ENCODE peak calls at places on chromosomes 11 and 22, in four cellular contexts. G is CD4-positive, alpha-beta T cell; U is gastrocnemius medialis; D is lung. B is an unnamed sample.

GRCh38 chr11:113249786-113250185 is 64.6 kb upstream of the TTC12 start:
- ATAC-seq in U (no peak), D (no peak), G (no peak), B (no peak)

GRCh38 chr22:50726643-50727340 is 11.2 kb upstream of the ACR start:
- ATAC-seq in D (no peak), U (no peak), G (no peak), B (no peak)

GRCh38 chr11:16792426-16792825 is 54.0 kb downstream of the C11orf58 start:
- ATAC-seq in D (no peak), U (no peak), G (no peak), B (no peak)

GRCh38 chr22:39287076-39287743 is 32.2 kb downstream of the RPL3 start:
- ATAC-seq in G (peak), D (no peak), U (no peak), B (peak)

GRCh38 chr11:105298630-105299029 is 159.1 kb upstream of the CARD18 start:
- ATAC-seq in U (no peak), D (no peak), G (no peak), B (no peak)

GRCh38 chr22:19148417-19149046 is 1.6 kb downstream of the GSC2 start:
- ATAC-seq in D (no peak), U (no peak), G (no peak), B (no peak)

GRCh38 chr11:824292-824880 is 3.3 kb upstream of the CRACR2B start:
- ATAC-seq in D (no peak), U (no peak), G (no peak), B (no peak)

GRCh38 chr11:9825895-9826294 is 162.0 kb downstream of the SWAP70 start:
- ATAC-seq in D (no peak), U (no peak), G (no peak), B (no peak)

GRCh38 chr11:64930346-64930745 is 5.3 kb downstream of the GPHA2 start:
- ATAC-seq in U (no peak), D (no peak), G (no peak), B (no peak)

GRCh38 chr11:109237636-109238035 is 184.4 kb upstream of the C11orf87 start:
- ATAC-seq in U (no peak), G (no peak), D (no peak), B (no peak)

GRCh38 chr11:3203221-3204043 is 15.2 kb downstream of the MRGPRG start:
- ATAC-seq in D (no peak), U (no peak), G (no peak), B (peak)

GRCh38 chr22:37544955-37545702 is 15.2 kb upstream of the CDC42EP1 start:
- ATAC-seq in D (peak), G (peak), U (peak), B (peak)

GRCh38 chr11:11519184-11519583 is 102.6 kb downstream of the GALNT18 start:
- ATAC-seq in G (no peak), U (no peak), D (no peak), B (no peak)

GRCh38 chr11:122850076-122850631 is 11.9 kb downstream of the CRTAM start:
- ATAC-seq in G (no peak), U (no peak), D (no peak), B (no peak)

GRCh38 chr11:9906043-9906791 is 242.3 kb downstream of the SWAP70 start:
- ATAC-seq in D (no peak), G (no peak), U (peak), B (peak)

GRCh38 chr22:26846645-26847044 is 189.3 kb downstream of the MIAT start:
- ATAC-seq in D (no peak), G (no peak), U (no peak), B (no peak)

GRCh38 chr11:86793307-86793706 is 7.0 kb upstream of the PRSS23 start:
- ATAC-seq in U (no peak), G (no peak), D (no peak), B (no peak)

GRCh38 chr22:40583058-40583741 is 53.3 kb downstream of the MRTFA start:
- ATAC-seq in G (no peak), U (no peak), D (no peak), B (no peak)

GRCh38 chr11:14232652-14233051 is 126.3 kb downstream of the RRAS2 start:
- ATAC-seq in D (no peak), G (no peak), U (no peak), B (no peak)
- TF ChIP-seq CTCF in D (no peak), G (no peak), U (no peak), B (no peak)

GRCh38 chr11:8685820-8686219 is 3.2 kb downstream of the RPL27A start:
- ATAC-seq in U (no peak), G (no peak), D (no peak), B (no peak)

GRCh38 chr11:8689726-8690255 is 7.2 kb downstream of the RPL27A start:
- ATAC-seq in U (no peak), G (no peak), D (no peak), B (no peak)

GRCh38 chr11:8686325-8686724 is 3.7 kb downstream of the RPL27A start:
- ATAC-seq in G (no peak), D (no peak), U (no peak), B (no peak)

GRCh38 chr11:8690374-8691342 is 8.1 kb downstream of the RPL27A start:
- ATAC-seq in G (no peak), D (no peak), U (no peak), B (no peak)

GRCh38 chr11:8688414-8689362 is 6.1 kb downstream of the RPL27A start:
- ATAC-seq in U (peak), G (peak), D (peak), B (peak)
- TF ChIP-seq CTCF in U (peak), G (no peak), D (no peak), B (peak)

GRCh38 chr11:46295312-46295995 is 18.0 kb downstream of the CREB3L1 start:
- ATAC-seq in D (peak), U (peak), G (peak), B (peak)
- TF ChIP-seq CTCF in D (no peak), U (no peak), G (no peak), B (no peak)

DNA sequence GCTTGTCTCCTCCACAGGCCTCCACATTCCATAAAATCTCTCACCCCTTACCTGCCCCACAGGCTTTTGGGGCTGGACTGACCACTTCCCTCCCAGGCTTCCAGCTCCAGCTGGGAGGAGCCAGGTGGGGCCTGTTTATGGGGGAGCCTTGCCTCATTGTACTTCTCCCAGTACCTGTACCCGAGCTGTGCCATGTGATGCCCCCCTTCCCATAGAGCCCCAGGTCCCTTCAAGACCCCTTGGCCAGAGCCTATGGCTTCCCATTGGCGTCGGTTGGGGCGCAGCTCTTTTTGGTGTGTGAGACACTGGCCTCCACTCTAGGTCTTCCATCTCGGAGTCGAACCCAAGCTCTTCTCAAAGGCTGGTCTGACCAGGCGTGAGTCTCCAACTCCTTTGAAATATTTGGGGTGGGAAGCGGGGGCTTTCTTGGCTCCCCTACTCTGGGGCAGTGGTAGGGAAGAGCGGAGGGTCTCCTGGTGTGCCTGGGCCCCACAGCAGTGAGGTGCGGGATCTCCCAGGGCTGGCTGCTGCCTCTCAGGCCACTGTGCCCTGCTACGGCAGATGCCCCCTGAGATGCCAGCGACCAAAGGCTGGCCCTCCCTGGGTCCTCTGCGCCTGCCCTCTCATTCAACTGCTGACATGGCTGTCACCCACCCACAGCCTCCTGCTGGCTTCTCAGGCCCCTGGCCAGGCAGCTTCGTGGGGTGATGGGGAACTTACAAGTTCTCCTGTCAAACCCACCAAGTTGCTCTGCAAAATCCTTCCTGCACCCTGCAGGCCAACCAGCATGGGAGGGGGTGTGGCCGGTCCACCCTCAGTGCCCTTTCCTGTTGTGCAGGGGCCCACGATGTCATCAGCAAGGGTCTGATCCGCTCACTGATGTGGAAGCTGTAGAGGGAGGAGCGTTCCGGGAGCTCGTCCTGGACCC is 25.7 kb downstream of the DRICH1 start:
- ATAC-seq in U (no peak), G (no peak), D (no peak), B (no peak)
- TF ChIP-seq CTCF in U (no peak), G (no peak), D (no peak), B (no peak)

GRCh38 chr11:77547863-77548551 is 41.7 kb upstream of the AQP11 start:
- ATAC-seq in D (no peak), G (peak), U (peak), B (no peak)

GRCh38 chr11:77547047-77547836 is 42.5 kb upstream of the AQP11 start:
- ATAC-seq in D (no peak), U (no peak), G (no peak), B (no peak)

DNA sequence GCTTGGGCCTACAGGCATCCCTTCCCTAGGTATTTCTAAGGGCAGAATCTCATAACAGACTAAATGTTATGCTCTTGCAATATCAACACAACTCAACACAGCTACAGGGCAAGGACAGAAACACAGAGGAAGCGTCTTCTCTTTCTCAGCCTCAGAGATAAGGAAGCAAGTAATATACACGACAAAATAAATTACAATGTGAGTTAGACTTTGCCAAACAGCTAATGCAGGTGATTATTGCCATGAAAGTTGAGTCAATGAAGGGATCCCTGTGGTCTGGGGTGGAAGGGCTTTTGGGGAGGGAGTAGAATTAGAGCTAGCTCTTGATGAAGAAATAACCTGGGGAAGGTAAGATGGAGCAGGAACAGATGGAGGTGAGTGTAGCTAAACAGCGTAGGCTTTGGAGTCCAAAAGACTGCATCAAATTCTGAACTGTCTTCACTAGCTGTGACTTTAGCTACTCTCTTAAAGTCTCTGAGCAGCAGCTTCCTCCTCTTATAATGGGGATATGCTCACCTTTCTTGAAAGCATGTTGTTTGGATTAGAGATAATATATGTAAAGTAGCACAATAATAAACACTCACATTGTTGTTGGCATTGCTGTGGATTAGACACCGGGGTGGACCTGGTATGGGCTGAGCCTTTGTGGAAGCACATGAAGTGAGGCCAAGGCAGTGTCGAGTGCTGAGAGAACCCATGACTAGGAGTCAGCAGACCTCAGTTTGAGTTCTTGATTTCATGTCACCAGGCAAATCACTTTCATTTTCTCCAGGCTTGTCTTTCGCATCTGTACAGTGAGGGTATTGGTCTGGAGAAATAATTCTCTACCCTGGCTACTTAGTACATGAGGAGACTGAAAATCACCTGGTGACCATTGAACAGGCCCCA is 41.0 kb upstream of the AQP11 start:
- ATAC-seq in G (no peak), U (peak), D (no peak), B (no peak)
- TF ChIP-seq CTCF in G (peak), U (no peak), D (no peak), B (no peak)

GRCh38 chr22:30555282-30556210 is 9.0 kb upstream of the SEC14L6 start:
- ATAC-seq in U (no peak), D (no peak), G (no peak), B (no peak)
- TF ChIP-seq CTCF in U (no peak), D (no peak), G (no peak), B (no peak)

DNA sequence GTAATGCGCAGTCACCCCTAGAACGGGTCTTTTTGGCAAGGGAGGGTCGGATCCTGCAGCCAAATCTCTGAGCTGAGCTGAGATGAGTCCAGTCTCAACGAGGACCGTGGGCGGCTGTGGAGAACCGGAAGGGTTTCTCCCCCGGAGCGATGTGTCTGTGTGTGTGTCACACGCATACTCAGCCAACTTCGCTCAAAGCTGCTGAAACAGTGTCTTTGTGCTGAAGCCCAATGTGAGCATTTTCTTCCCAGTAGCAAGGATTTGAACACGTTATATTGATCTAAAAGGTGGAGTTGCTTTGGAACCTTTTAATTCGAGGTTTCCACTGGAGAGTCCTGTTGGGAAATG is 1.4 kb upstream of the CELSR1 start:
- ATAC-seq in D (no peak), G (no peak), U (no peak), B (no peak)
- TF ChIP-seq CTCF in D (no peak), G (no peak), U (no peak), B (no peak)